ENCODE peak calls at places on chromosomes 3 and 15, in six cellular contexts. G, Q, Y, H, N and R are unnamed samples. For H3K27me3, the result is how much of the 10 kb centered on the place peaks cover.

GRCh38 chr3:196454935-196455334 is 22.7 kb upstream of the UBXN7 start:
- DNase-seq in G (no peak), Q (no peak), Y (no peak), H (no peak), N (no peak), R (no peak)

GRCh38 chr15:65561934-65562333 is 31.7 kb downstream of the HACD3 start:
- DNase-seq in G (no peak), Q (no peak), Y (no peak), H (no peak), N (no peak), R (no peak)

GRCh38 chr3:55434789-55435188 is 52.3 kb downstream of the WNT5A start:
- DNase-seq in G (no peak), Q (no peak), Y (no peak), H (peak), N (peak), R (no peak)

GRCh38 chr3:14787630-14788029 is 31.1 kb upstream of the FGD5 start:
- DNase-seq in G (no peak), Q (no peak), Y (no peak), H (no peak), N (no peak), R (no peak)

GRCh38 chr3:65439641-65440040 is 599.1 kb downstream of the MAGI1 start:
- DNase-seq in G (no peak), Q (peak), Y (peak), H (peak), N (no peak), R (no peak)

GRCh38 chr15:82043726-82044372 is 2.0 kb downstream of the MEX3B start:
- DNase-seq in G (no peak), Q (peak), Y (no peak), H (peak), N (no peak), R (no peak)

GRCh38 chr15:31353931-31354330 is 27.3 kb downstream of the KLF13 start:
- DNase-seq in G (no peak), Q (no peak), Y (no peak), H (no peak), N (no peak), R (no peak)

GRCh38 chr3:129315386-129315991 is 36.8 kb downstream of the HMCES start:
- DNase-seq in G (no peak), Q (peak), Y (no peak), H (peak), N (no peak), R (peak)

GRCh38 chr3:176167272-176167671 is 1030.0 kb downstream of the TBL1XR1 start:
- DNase-seq in G (no peak), Q (no peak), Y (peak), H (no peak), N (no peak), R (no peak)

GRCh38 chr15:68408971-68409370 is 23.0 kb downstream of the ITGA11 start:
- DNase-seq in G (no peak), Q (no peak), Y (no peak), H (no peak), N (no peak), R (no peak)

GRCh38 chr3:152998554-152998953 is 163.5 kb upstream of the RAP2B start:
- DNase-seq in G (no peak), Q (no peak), Y (no peak), H (no peak), N (no peak), R (no peak)

GRCh38 chr3:16601539-16602005 is 3.7 kb downstream of the DAZL start:
- DNase-seq in G (no peak), Q (no peak), Y (no peak), H (no peak), N (no peak), R (no peak)

GRCh38 chr3:116148881-116149530 is 296.3 kb downstream of the LSAMP start:
- DNase-seq in G (no peak), Q (no peak), Y (no peak), H (peak), N (peak), R (no peak)

GRCh38 chr15:63888146-63888545 is 54.4 kb upstream of the HERC1 start:
- DNase-seq in G (no peak), Q (peak), Y (no peak), H (no peak), N (no peak), R (no peak)

GRCh38 chr3:171458857-171459129 is 1.4 kb downstream of the TNIK start:
- DNase-seq in G (no peak), Q (no peak), Y (no peak), H (peak), N (no peak), R (no peak)

DNA sequence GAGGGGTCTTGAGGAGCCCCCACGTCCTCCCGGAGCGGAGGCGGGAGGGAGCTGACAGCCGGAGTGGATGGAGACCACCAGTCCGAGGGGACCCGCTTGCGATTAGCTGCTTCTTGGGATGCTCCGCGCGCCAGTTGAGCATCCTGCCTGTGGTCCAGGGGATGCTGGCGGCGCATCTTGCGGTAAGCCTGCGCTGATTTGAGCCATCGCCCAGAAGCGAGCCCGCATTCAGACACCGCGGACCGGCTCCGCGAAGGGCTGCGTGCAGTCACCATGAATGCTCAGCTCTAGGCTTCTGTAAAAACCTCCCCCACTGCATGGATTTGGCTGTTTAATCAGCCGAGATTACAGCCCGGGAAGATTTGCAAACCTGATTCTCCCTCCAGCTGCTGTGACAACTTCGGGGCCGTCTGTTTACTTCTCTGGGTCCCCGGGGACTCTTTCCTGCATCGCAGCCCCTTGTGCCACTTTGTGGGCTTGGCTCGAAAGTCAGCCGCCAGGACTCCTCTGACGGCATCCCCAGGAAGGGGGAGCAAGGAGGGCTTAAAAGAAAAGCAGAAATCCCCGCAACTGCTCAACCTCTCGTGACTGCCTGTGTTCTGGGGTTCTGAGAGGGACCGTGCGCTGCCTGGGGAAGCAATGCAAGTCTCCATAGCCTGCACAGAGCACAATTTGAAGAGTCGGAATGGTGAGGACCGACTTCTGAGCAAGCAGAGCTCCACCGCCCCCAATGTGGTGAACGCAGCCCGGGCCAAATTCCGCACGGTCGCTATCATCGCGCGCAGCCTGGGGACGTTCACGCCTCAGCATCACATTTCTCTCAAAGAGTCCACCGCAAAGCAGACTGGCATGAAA is 171.1 kb downstream of the KCNAB1 start:
- DNase-seq in G (no peak), Q (no peak), Y (no peak), H (peak), N (no peak), R (peak)
- H3K27me3 ChIP-seq in G (under half), Q (under half), Y (under half), H (half or more), N (under half), R (under half)

DNA sequence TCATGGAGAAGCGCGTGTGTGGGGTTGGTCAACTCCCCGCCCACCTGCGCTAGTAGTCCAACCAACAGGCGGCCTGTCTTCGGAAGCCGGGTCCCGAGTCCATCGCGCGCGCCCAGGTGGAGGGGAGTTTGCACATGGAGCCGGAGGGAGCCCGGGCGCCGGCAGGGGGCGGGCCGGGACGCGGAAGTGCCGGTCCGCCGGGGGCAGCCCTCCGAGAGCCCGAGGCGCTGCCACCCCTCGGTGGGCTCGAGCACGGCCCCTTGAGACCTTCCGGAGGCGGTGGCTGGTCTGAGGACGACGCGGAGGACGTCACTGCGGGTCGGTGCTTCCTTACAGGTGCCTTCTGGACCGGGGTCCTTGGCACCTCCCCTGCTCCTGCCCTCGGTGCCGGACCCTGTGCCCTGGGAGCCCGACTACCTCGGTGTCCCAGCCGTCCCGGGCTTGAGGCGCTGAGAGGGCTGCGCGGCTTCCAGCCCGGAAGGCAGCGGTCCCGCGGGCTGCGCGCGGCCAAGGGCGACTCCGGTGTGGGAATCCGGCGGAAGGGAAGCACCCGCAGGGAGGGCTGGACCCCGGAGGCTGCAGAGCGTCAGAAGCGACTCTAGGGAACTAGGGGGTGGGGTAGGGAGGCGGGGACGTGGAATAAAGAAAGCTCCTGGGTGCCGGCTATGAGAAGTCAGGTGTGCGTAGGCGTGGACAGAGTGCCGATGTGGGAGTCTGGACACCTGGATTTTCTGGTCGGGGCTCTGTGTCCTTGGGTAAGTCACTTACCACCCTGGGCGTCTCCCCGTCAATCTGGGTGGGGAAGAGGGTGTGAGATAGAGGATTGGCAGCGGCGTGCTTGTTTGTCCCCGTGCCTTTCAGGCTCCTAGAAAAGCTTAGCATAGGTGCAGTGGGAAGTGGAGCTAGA is 212.3 kb downstream of the FGF12 start:
- DNase-seq in G (no peak), Q (peak), Y (no peak), H (peak), N (no peak), R (no peak)
- H3K27me3 ChIP-seq in G (under half), Q (under half), Y (under half), H (under half), N (under half), R (under half)

DNA sequence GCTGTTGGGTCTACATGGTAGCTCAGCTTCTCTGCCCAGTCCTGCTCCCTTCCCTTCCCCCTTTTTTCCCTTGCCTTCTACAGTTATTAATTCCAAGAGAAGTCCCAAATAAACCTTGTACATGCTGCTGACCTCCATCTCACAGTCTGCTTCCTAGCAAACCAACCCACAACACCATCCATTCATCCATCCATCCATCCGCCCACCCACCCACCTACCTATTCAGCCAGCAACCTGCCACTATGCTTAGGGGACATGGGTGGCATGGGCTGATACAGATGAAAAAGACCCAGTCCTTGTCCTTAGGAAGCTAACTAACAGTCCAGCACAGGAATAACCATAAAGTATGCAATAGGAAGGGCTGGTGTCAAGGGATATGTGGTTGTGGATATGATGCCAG is 5.7 kb downstream of the TNFAIP8L3 start:
- DNase-seq in G (no peak), Q (no peak), Y (no peak), H (no peak), N (no peak), R (no peak)
- H3K27me3 ChIP-seq in G (under half), Q (under half), Y (under half), H (half or more), N (under half), R (under half)

GRCh38 chr3:61352300-61352699 is 101.0 kb upstream of the FHIT start:
- DNase-seq in G (no peak), Q (no peak), Y (no peak), H (no peak), N (no peak), R (no peak)
- H3K27me3 ChIP-seq in G (under half), Q (under half), Y (under half), H (under half), N (under half), R (under half)

GRCh38 chr3:53493997-53494791 is at the start of gene CACNA1D:
- DNase-seq in G (peak), Q (peak), Y (peak), H (peak), N (no peak), R (no peak)

GRCh38 chr3:53495518-53496501 is 1.4 kb downstream of the CACNA1D start:
- DNase-seq in G (no peak), Q (no peak), Y (no peak), H (peak), N (no peak), R (no peak)

GRCh38 chr3:53496984-53497383 is 2.6 kb downstream of the CACNA1D start:
- DNase-seq in G (no peak), Q (no peak), Y (no peak), H (no peak), N (no peak), R (no peak)

GRCh38 chr3:53493618-53493996 is 804 bp upstream of the CACNA1D start:
- DNase-seq in G (no peak), Q (no peak), Y (no peak), H (no peak), N (no peak), R (no peak)

GRCh38 chr3:53495091-53495517 is 693 bp downstream of the CACNA1D start:
- DNase-seq in G (no peak), Q (no peak), Y (no peak), H (peak), N (no peak), R (no peak)
- H3K27me3 ChIP-seq in G (under half), Q (under half), Y (under half), H (half or more), N (under half), R (under half)

DNA sequence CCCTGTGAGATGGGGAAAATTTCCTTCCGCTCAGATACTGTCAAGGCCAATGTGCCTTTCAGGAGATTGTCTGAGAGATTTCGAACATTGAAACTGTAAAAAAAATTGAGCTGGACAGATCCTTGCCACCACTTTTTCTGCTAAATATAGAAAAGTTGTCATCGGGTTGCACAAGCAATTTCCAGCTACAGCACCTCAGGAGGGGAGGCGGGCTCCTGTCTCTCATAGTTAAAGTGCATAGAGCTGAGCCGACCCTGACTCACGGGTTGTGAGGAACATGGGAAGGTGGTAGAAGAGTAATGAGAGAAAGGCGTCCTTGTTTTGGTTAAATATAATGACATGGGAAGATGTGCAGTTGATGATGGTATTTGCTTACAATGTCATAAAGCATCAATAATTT is 160.6 kb upstream of the ICE2 start:
- DNase-seq in G (no peak), Q (no peak), Y (no peak), H (no peak), N (no peak), R (no peak)
- H3K27me3 ChIP-seq in G (under half), Q (under half), Y (half or more), H (under half), N (under half), R (under half)